ENCODE peak calls at places on chromosomes 1 and 21, in ten cellular contexts. C is thoracic aorta, N is Calu3, F is gastrocnemius medialis, H is PC-9, V is GM10248, P is BE2C, X is K562, G is foreskin fibroblast, L is nephron progenitor cell. K is an unnamed sample.

GRCh38 chr1:202703191-202703590 is 7.1 kb downstream of the SYT2 start:
- DNase-seq in C (no peak), N (no peak), F (no peak), H (no peak), V (no peak), P (no peak), X (no peak), G (no peak), L (no peak), K (no peak)

GRCh38 chr1:19869929-19870328 is 12.3 kb upstream of the OTUD3 start:
- DNase-seq in C (no peak), N (no peak), F (no peak), H (no peak), V (no peak), P (no peak), X (peak), G (no peak), L (no peak), K (no peak)

GRCh38 chr1:101410048-101410878 is 173.4 kb downstream of the S1PR1 start:
- DNase-seq in C (no peak), N (no peak), F (no peak), H (no peak), V (peak), P (peak), X (no peak), G (no peak), L (no peak), K (no peak)

GRCh38 chr1:180244840-180245239 is 14.8 kb downstream of the LHX4 start:
- DNase-seq in C (no peak), N (peak), F (no peak), H (no peak), V (no peak), P (no peak), X (no peak), G (no peak), L (no peak), K (no peak)

GRCh38 chr1:26373281-26373680 is 731 bp upstream of the ZNF683 start:
- DNase-seq in C (no peak), N (no peak), F (no peak), H (no peak), V (no peak), P (no peak), X (no peak), G (no peak), L (no peak), K (no peak)

GRCh38 chr1:233708416-233708815 is 94.5 kb downstream of the KCNK1 start:
- DNase-seq in C (no peak), N (no peak), F (no peak), H (no peak), V (no peak), P (no peak), X (no peak), G (no peak), L (no peak), K (no peak)

GRCh38 chr21:45889961-45890360 is 91.6 kb upstream of the COL6A1 start:
- DNase-seq in C (no peak), N (no peak), F (no peak), H (no peak), V (no peak), P (no peak), X (no peak), G (no peak), L (no peak), K (no peak)

GRCh38 chr1:8889925-8890785 is 11.7 kb upstream of the ENO1 start:
- DNase-seq in C (no peak), N (peak), F (peak), H (peak), V (no peak), P (peak), X (no peak), G (peak), L (no peak), K (peak)

GRCh38 chr21:15159382-15160020 is 94.7 kb upstream of the NRIP1 start:
- DNase-seq in C (no peak), N (no peak), F (no peak), H (no peak), V (no peak), P (no peak), X (no peak), G (no peak), L (no peak), K (no peak)

GRCh38 chr1:229217716-229218115 is 53.2 kb upstream of the RAB4A start:
- DNase-seq in C (no peak), N (peak), F (no peak), H (no peak), V (no peak), P (no peak), X (no peak), G (no peak), L (no peak), K (no peak)
- TF ChIP-seq CTCF in C (no peak), N (no peak), F (no peak), H (no peak), V (no peak), P (peak), X (peak), G (no peak), L (no peak), K (no peak)

GRCh38 chr1:45922374-45922773 is 119.0 kb downstream of the MAST2 start:
- DNase-seq in C (no peak), N (no peak), F (peak), H (no peak), V (no peak), P (no peak), X (no peak), G (no peak), L (no peak), K (no peak)
- TF ChIP-seq CTCF in C (no peak), N (no peak), F (no peak), H (no peak), V (no peak), P (no peak), X (no peak), G (no peak), L (no peak), K (no peak)

GRCh38 chr1:219876798-219877209 is 51.6 kb downstream of the SLC30A10 start:
- DNase-seq in C (no peak), N (peak), F (no peak), H (no peak), V (no peak), P (no peak), X (peak), G (no peak), L (no peak), K (no peak)
- TF ChIP-seq CTCF in C (no peak), N (peak), F (no peak), H (peak), V (peak), P (peak), X (peak), G (no peak), L (no peak), K (no peak)

GRCh38 chr1:193567937-193568336 is 381.5 kb upstream of the B3GALT2 start:
- DNase-seq in C (no peak), N (no peak), F (no peak), H (no peak), V (no peak), P (no peak), X (no peak), G (no peak), L (no peak), K (no peak)

GRCh38 chr1:193566735-193567134 is 380.3 kb upstream of the B3GALT2 start:
- DNase-seq in C (no peak), N (no peak), F (no peak), H (no peak), V (no peak), P (no peak), X (no peak), G (no peak), L (no peak), K (no peak)

GRCh38 chr1:193558491-193559028 is 372.1 kb upstream of the B3GALT2 start:
- DNase-seq in C (no peak), N (peak), F (no peak), H (no peak), V (no peak), P (no peak), X (no peak), G (peak), L (no peak), K (no peak)

GRCh38 chr1:193565971-193566577 is 379.7 kb upstream of the B3GALT2 start:
- DNase-seq in C (no peak), N (no peak), F (no peak), H (no peak), V (no peak), P (no peak), X (no peak), G (no peak), L (no peak), K (no peak)

DNA sequence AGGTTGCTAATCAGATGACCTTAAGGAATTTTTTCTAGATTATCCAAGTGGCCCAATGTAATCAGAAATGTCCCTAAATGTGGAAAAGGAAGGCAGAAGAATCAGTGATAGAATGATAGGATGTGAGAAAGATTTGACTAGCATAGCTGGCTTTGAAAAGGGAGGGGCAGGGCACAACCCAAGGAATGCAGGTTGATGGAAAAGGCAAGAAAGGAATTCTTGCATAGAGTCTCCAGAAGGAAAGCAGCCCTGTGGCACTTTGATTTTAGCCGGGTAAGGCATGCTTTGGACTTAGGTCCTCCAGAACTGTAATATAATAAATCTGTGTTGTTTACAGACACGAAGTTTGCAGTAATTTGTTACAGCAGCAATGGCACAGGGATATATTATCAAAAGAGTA is 375.7 kb upstream of the B3GALT2 start:
- DNase-seq in C (no peak), N (no peak), F (no peak), H (no peak), V (no peak), P (no peak), X (no peak), G (no peak), L (no peak), K (no peak)
- TF ChIP-seq CTCF in C (no peak), N (no peak), F (no peak), H (no peak), V (no peak), P (no peak), X (no peak), G (no peak), L (no peak), K (no peak)

GRCh38 chr1:182615468-182616129 is 11.4 kb upstream of the RGS16 start:
- DNase-seq in C (peak), N (no peak), F (peak), H (no peak), V (no peak), P (peak), X (no peak), G (no peak), L (no peak), K (no peak)

GRCh38 chr1:182614796-182615451 is 10.7 kb upstream of the RGS16 start:
- DNase-seq in C (peak), N (peak), F (peak), H (peak), V (peak), P (peak), X (peak), G (peak), L (peak), K (peak)

GRCh38 chr1:182617734-182618288 is 13.6 kb upstream of the RGS16 start:
- DNase-seq in C (no peak), N (peak), F (no peak), H (peak), V (no peak), P (no peak), X (no peak), G (no peak), L (no peak), K (no peak)

GRCh38 chr1:182617075-182617429 is 12.9 kb upstream of the RGS16 start:
- DNase-seq in C (no peak), N (no peak), F (no peak), H (no peak), V (no peak), P (no peak), X (no peak), G (no peak), L (no peak), K (no peak)

GRCh38 chr1:182616130-182617074 is 12.2 kb upstream of the RGS16 start:
- DNase-seq in C (peak), N (peak), F (peak), H (no peak), V (peak), P (peak), X (no peak), G (no peak), L (peak), K (peak)
- TF ChIP-seq CTCF in C (no peak), N (no peak), F (no peak), H (no peak), V (no peak), P (no peak), X (no peak), G (no peak), L (no peak), K (no peak)

GRCh38 chr1:192506741-192507155 is 68.8 kb upstream of the RGS1 start:
- DNase-seq in C (no peak), N (peak), F (no peak), H (no peak), V (peak), P (no peak), X (no peak), G (no peak), L (no peak), K (no peak)
- TF ChIP-seq CTCF in C (no peak), N (peak), F (no peak), H (no peak), V (peak), P (peak), X (no peak), G (peak), L (peak), K (no peak)

GRCh38 chr21:32096411-32096810 is 182.4 kb downstream of the MIS18A start:
- DNase-seq in C (no peak), N (peak), F (no peak), H (no peak), V (peak), P (peak), X (peak), G (no peak), L (peak), K (no peak)
- TF ChIP-seq CTCF in C (no peak), N (peak), F (no peak), H (no peak), V (peak), P (peak), X (peak), G (peak), L (peak), K (no peak)